ENCODE peak calls at places on chromosomes 2 and 18, in six cellular contexts. Z is suprapubic skin, Y is endodermal cell, X is psoas muscle, V is H9, Q is ovary. B is an unnamed sample.

GRCh38 chr2:57890462-57890861 is 156.1 kb upstream of the VRK2 start:
- DNase-seq in Z (no peak), Y (no peak), X (no peak), V (no peak), Q (no peak), B (no peak)

GRCh38 chr2:168216351-168217005 is 30.9 kb downstream of the STK39 start:
- DNase-seq in Z (no peak), Y (no peak), X (no peak), V (no peak), Q (no peak), B (no peak)

GRCh38 chr2:20371656-20372055 is 21.0 kb upstream of the PUM2 start:
- DNase-seq in Z (peak; percentile 0), Y (no peak), X (no peak), V (no peak), Q (no peak), B (no peak)

GRCh38 chr2:125444106-125444505 is 1211.9 kb upstream of the GYPC start:
- DNase-seq in Z (no peak), Y (no peak), X (no peak), V (no peak), Q (no peak), B (no peak)

GRCh38 chr2:68230246-68231060 is 21.9 kb downstream of the PPP3R1 start:
- DNase-seq in Z (no peak), Y (no peak), X (no peak), V (no peak), Q (no peak), B (no peak)

GRCh38 chr2:203759692-203760365 is 53.4 kb downstream of the CD28 start:
- DNase-seq in Z (no peak), Y (no peak), X (no peak), V (no peak), Q (no peak), B (no peak)

GRCh38 chr18:23595610-23596009 is 9.3 kb upstream of the NPC1 start:
- DNase-seq in Z (no peak), Y (no peak), X (no peak), V (no peak), Q (no peak), B (no peak)

GRCh38 chr2:60641866-60642788 is 88.7 kb upstream of the BCL11A start:
- DNase-seq in Z (no peak), Y (peak; percentile 66), X (no peak), V (peak; percentile 36), Q (no peak), B (peak; percentile 47)

GRCh38 chr2:230441188-230441897 is 25.3 kb downstream of the SP100 start:
- DNase-seq in Z (no peak), Y (no peak), X (peak; percentile 34), V (no peak), Q (no peak), B (no peak)

GRCh38 chr2:241895732-241896641 is 26.5 kb downstream of the RTP5 start:
- DNase-seq in Z (peak; percentile 84), Y (peak; percentile 69), X (peak; percentile 64), V (peak; percentile 47), Q (peak; percentile 68), B (peak; percentile 62)

GRCh38 chr2:208265371-208265806 is 666 bp upstream of the PIKFYVE start:
- DNase-seq in Z (no peak), Y (peak; percentile 74), X (peak; percentile 56), V (no peak), Q (peak; percentile 36), B (no peak)

GRCh38 chr2:54457326-54458023 is 1.3 kb downstream of the SPTBN1 start:
- DNase-seq in Z (no peak), Y (peak; percentile 85), X (peak; percentile 68), V (peak; percentile 72), Q (peak; percentile 40), B (peak; percentile 67)

GRCh38 chr2:48707466-48707865 is 48.1 kb downstream of the LHCGR start:
- DNase-seq in Z (no peak), Y (no peak), X (no peak), V (no peak), Q (no peak), B (no peak)

GRCh38 chr2:47551800-47552525 is 149.0 kb downstream of the MSH2 start:
- DNase-seq in Z (no peak), Y (no peak), X (no peak), V (no peak), Q (no peak), B (no peak)

GRCh38 chr2:97752342-97753334 is 39.3 kb downstream of the ZAP70 start:
- DNase-seq in Z (no peak), Y (no peak), X (no peak), V (no peak), Q (no peak), B (no peak)

GRCh38 chr18:46071615-46071893 is 506 bp downstream of the PSTPIP2 start:
- DNase-seq in Z (no peak), Y (peak; percentile 63), X (no peak), V (no peak), Q (no peak), B (no peak)

GRCh38 chr2:24515335-24515734 is 24.3 kb downstream of the NCOA1 start:
- DNase-seq in Z (no peak), Y (no peak), X (no peak), V (no peak), Q (no peak), B (no peak)

GRCh38 chr18:76374330-76375281 is 120.4 kb downstream of the ZNF516 start:
- DNase-seq in Z (peak; percentile 11), Y (no peak), X (no peak), V (no peak), Q (no peak), B (no peak)

GRCh38 chr2:43877782-43878464 is 39.2 kb downstream of the ABCG8 start:
- DNase-seq in Z (no peak), Y (peak; percentile 94), X (peak; percentile 68), V (peak; percentile 86), Q (peak; percentile 57), B (peak; percentile 87)

GRCh38 chr18:35331367-35332087 is 12.7 kb downstream of the ZNF24 start:
- DNase-seq in Z (no peak), Y (no peak), X (no peak), V (no peak), Q (no peak), B (no peak)

GRCh38 chr2:219245899-219246230 is 586 bp downstream of the STK16 start:
- DNase-seq in Z (no peak), Y (no peak), X (no peak), V (no peak), Q (no peak), B (peak; percentile 30)

GRCh38 chr2:109403841-109404201 is 209.9 kb downstream of the SEPTIN10 start:
- DNase-seq in Z (no peak), Y (no peak), X (no peak), V (no peak), Q (no peak), B (no peak)

GRCh38 chr2:7118606-7119503 is 201.6 kb downstream of the RNF144A start:
- DNase-seq in Z (no peak), Y (peak; percentile 77), X (peak; percentile 55), V (no peak), Q (peak; percentile 28), B (peak; percentile 50)
- TF ChIP-seq CTCF in Z (peak; percentile 12), Y (peak; percentile 89), X (peak; percentile 23), V (peak; percentile 85), Q (no peak), B (peak; percentile 59)

DNA sequence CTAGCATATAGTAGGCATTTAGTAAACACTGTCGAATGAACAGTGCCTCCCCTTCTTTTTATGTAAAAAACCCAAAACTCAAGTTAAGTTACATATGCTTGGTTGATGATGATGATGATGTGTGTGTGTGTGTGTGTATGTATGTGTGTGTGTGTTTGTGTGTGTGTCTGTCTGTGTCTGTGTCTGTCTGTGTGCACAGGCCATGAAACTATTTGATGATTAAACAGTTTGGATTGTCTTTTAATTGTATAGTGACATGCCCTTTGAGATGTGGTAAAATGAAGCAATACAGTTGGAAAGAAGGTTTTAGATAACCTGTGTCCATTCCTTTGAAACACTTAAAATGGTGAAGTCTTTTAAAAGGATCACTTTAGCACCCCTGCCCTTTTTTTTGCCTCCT is 105.6 kb downstream of the MAP4K4 start:
- DNase-seq in Z (no peak), Y (no peak), X (no peak), V (no peak), Q (no peak), B (no peak)
- H3K27ac ChIP-seq in Z (no peak overlapping the region), Y (no peak overlapping the region), X (no peak overlapping the region), V (no peak overlapping the region), Q (no peak overlapping the region), B (no peak overlapping the region)

GRCh38 chr2:177631702-177632101 is 239.1 kb downstream of the AGPS start:
- DNase-seq in Z (no peak), Y (no peak), X (no peak), V (no peak), Q (no peak), B (no peak)

GRCh38 chr2:177633111-177633510 is 240.5 kb downstream of the AGPS start:
- DNase-seq in Z (no peak), Y (no peak), X (no peak), V (no peak), Q (no peak), B (no peak)

GRCh38 chr2:177636672-177637071 is 244.1 kb downstream of the AGPS start:
- DNase-seq in Z (no peak), Y (no peak), X (no peak), V (no peak), Q (no peak), B (no peak)

GRCh38 chr2:177635696-177636095 is 243.1 kb downstream of the AGPS start:
- DNase-seq in Z (no peak), Y (no peak), X (no peak), V (no peak), Q (no peak), B (no peak)

DNA sequence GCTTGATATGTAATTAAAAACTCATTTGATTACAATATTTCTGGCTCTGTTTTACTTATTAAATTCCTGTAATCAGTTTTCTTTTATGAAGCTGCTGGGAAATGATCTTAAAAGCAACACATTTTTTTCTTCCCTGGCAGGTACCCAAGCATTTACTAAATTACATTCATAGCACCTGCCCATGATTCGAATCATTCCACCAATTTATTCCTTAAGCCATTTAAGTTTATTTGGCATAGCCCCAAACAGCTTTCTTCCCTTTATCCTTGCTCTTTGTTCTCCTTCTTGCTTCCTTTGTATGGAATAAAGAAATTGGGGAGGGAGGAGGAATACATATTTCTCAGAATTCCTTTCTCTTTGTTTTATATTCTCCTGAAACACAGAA is 241.3 kb downstream of the AGPS start:
- DNase-seq in Z (no peak), Y (no peak), X (no peak), V (no peak), Q (no peak), B (no peak)
- TF ChIP-seq CTCF in Z (no peak), Y (no peak), X (no peak), V (no peak), Q (no peak), B (no peak)

GRCh38 chr2:25854613-25855012 is 23.7 kb downstream of the ASXL2 start:
- DNase-seq in Z (no peak), Y (no peak), X (no peak), V (no peak), Q (no peak), B (no peak)

GRCh38 chr2:25853038-25853638 is 25.1 kb downstream of the ASXL2 start:
- DNase-seq in Z (no peak), Y (no peak), X (no peak), V (no peak), Q (no peak), B (no peak)

GRCh38 chr2:25856377-25856776 is 21.9 kb downstream of the ASXL2 start:
- DNase-seq in Z (no peak), Y (peak; percentile 79), X (no peak), V (peak; percentile 62), Q (no peak), B (peak; percentile 16)

GRCh38 chr2:25855065-25855464 is 23.2 kb downstream of the ASXL2 start:
- DNase-seq in Z (no peak), Y (no peak), X (no peak), V (no peak), Q (no peak), B (no peak)

GRCh38 chr2:25851740-25852503 is 26.4 kb downstream of the ASXL2 start:
- DNase-seq in Z (no peak), Y (no peak), X (no peak), V (no peak), Q (no peak), B (no peak)
- H3K27ac ChIP-seq in Z (no peak overlapping the region), Y (no peak overlapping the region), X (peak overlapping the region; percentile 73), V (no peak overlapping the region), Q (no peak overlapping the region), B (no peak overlapping the region)